ENCODE peak calls at places on chromosomes 11 and 22, in seven cellular contexts. T is memory B cell, B is non-pigmented ciliary epithelial cell, J is NAMALWA, S is prostate gland, U is Peyer's patch, D is mucosa of gallbladder. R is an unnamed sample.

GRCh38 chr22:27800250-27801131 is 1.1 kb downstream of the MN1 start:
- DNase-seq in U (no peak), T (no peak), J (no peak), D (no peak), B (no peak), S (no peak), R (no peak)

GRCh38 chr22:38709306-38709705 is 3.6 kb downstream of the GTPBP1 start:
- DNase-seq in U (no peak), T (peak; percentile 33), D (no peak), J (peak; percentile 34), S (no peak), B (no peak), R (no peak)

GRCh38 chr11:76777922-76778321 is 5.2 kb upstream of the TSKU start:
- DNase-seq in J (no peak), D (no peak), U (peak; percentile 4), S (no peak), B (no peak), T (no peak), R (no peak)

GRCh38 chr11:23311986-23312940 is 452.0 kb upstream of the CCDC179 start:
- DNase-seq in D (no peak), B (peak; percentile 56), S (no peak), T (no peak), U (no peak), J (no peak), R (peak; percentile 56)

GRCh38 chr11:111586305-111586915 is 15.8 kb upstream of the SIK2 start:
- DNase-seq in S (peak; percentile 54), U (no peak), D (peak; percentile 42), J (peak; percentile 77), B (no peak), T (peak; percentile 54), R (no peak)

GRCh38 chr11:1375955-1376258 is 13.8 kb upstream of the BRSK2 start:
- DNase-seq in U (no peak), J (no peak), B (no peak), D (no peak), S (no peak), T (no peak), R (no peak)

GRCh38 chr11:132114185-132114584 is 743.8 kb downstream of the NTM start:
- DNase-seq in U (no peak), T (no peak), B (no peak), S (no peak), D (no peak), J (peak; percentile 45), R (no peak)

GRCh38 chr11:12137938-12138731 is 27.7 kb downstream of the MICAL2 start:
- DNase-seq in T (no peak), J (no peak), D (no peak), U (no peak), B (no peak), S (no peak), R (no peak)

R was measured in HS-5.